ENCODE peak calls at places on chromosomes 1 and 21, in eight cellular contexts. A is lower lobe of right lung, K is pancreas, F is prostate gland, X is keratinocyte, T is fibroblast of lung, V is thoracic aorta, Q is GM23248. E is an unnamed sample.

GRCh38 chr1:31932491-31933316 is 5.5 kb downstream of the PTP4A2 start:
- DNase-seq in V (no peak), A (no peak), Q (peak; percentile 54), X (no peak), K (no peak), T (peak; percentile 21), F (no peak), E (no peak)

GRCh38 chr1:227185291-227185690 is 133.0 kb downstream of the CDC42BPA start:
- DNase-seq in Q (no peak), X (no peak), T (no peak), A (no peak), F (no peak), K (no peak), V (no peak), E (no peak)

GRCh38 chr1:10973552-10973951 is 38.9 kb upstream of the TARDBP start:
- DNase-seq in A (no peak), Q (peak; percentile 74), K (no peak), V (no peak), F (no peak), T (peak; percentile 70), X (peak; percentile 25), E (no peak)

GRCh38 chr1:218294531-218294930 is 9.4 kb downstream of the RRP15 start:
- DNase-seq in V (no peak), A (no peak), K (no peak), Q (peak; percentile 57), X (no peak), T (peak; percentile 28), F (no peak), E (no peak)

GRCh38 chr1:36448530-36449051 is 1.7 kb downstream of the OSCP1 start:
- DNase-seq in A (no peak), Q (peak; percentile 17), K (no peak), F (peak; percentile 19), V (no peak), X (no peak), T (no peak), E (no peak)

GRCh38 chr1:223007250-223007649 is 135.8 kb downstream of the TLR5 start:
- DNase-seq in V (no peak), A (no peak), K (no peak), X (no peak), F (no peak), Q (no peak), T (peak; percentile 69), E (no peak)

GRCh38 chr1:16716691-16717173 is 23.6 kb upstream of the RNU1-4 start:
- DNase-seq in T (no peak), Q (no peak), A (no peak), V (no peak), F (peak; percentile 26), K (peak; percentile 76), X (no peak), E (no peak)

GRCh38 chr1:226821719-226822085 is 48.7 kb upstream of the PSEN2 start:
- DNase-seq in Q (peak; percentile 40), X (no peak), K (no peak), V (no peak), F (no peak), T (peak; percentile 56), A (no peak), E (no peak)

GRCh38 chr1:31102501-31102950 is 37.0 kb upstream of the PUM1 start:
- DNase-seq in T (peak; percentile 65), A (no peak), F (no peak), Q (peak; percentile 62), K (no peak), V (no peak), X (peak; percentile 46), E (peak; percentile 26)

GRCh38 chr21:38958940-38959685 is 153.4 kb downstream of the ETS2 start:
- DNase-seq in V (no peak), X (no peak), T (peak; percentile 69), A (no peak), F (no peak), Q (peak; percentile 82), K (no peak), E (peak; percentile 25)

GRCh38 chr1:197912739-197913494 is 4.3 kb upstream of the LHX9 start:
- DNase-seq in F (no peak), K (peak; percentile 55), V (no peak), A (no peak), X (no peak), T (no peak), Q (no peak), E (no peak)

GRCh38 chr1:6491966-6492365 is 499 bp upstream of the PLEKHG5 start:
- DNase-seq in K (peak; percentile 40), V (no peak), A (no peak), X (no peak), Q (no peak), T (no peak), F (no peak), E (no peak)

GRCh38 chr1:245156041-245156735 is 1.4 kb downstream of the KIF26B start:
- DNase-seq in V (no peak), T (peak; percentile 71), F (peak; percentile 84), Q (peak; percentile 95), X (peak; percentile 15), A (peak; percentile 90), K (peak; percentile 96), E (peak; percentile 86)

GRCh38 chr1:11331036-11331765 is 58.2 kb downstream of the UBIAD1 start:
- DNase-seq in V (no peak), Q (no peak), K (no peak), T (no peak), F (no peak), A (no peak), X (no peak), E (no peak)

GRCh38 chr1:26717066-26717465 is 21.3 kb downstream of the ARID1A start:
- DNase-seq in A (no peak), X (no peak), Q (peak; percentile 41), T (no peak), K (no peak), F (no peak), V (no peak), E (no peak)

GRCh38 chr1:63774617-63775417 is 1.0 kb downstream of the ROR1 start:
- DNase-seq in T (peak; percentile 62), A (peak; percentile 59), X (no peak), F (no peak), K (peak; percentile 87), Q (peak; percentile 75), V (no peak), E (peak; percentile 47)

GRCh38 chr1:153629971-153630370 is 1.7 kb downstream of the S100A1 start:
- DNase-seq in V (no peak), T (no peak), A (no peak), X (no peak), Q (peak; percentile 22), F (no peak), K (peak; percentile 42), E (no peak)

GRCh38 chr1:190116921-190117320 is 360.7 kb downstream of the BRINP3 start:
- DNase-seq in A (no peak), X (no peak), K (no peak), V (no peak), F (no peak), Q (no peak), T (no peak), E (no peak)

GRCh38 chr1:195097316-195097715 is 1510.9 kb downstream of the KCNT2 start:
- DNase-seq in Q (no peak), A (no peak), X (peak; percentile 13), T (peak; percentile 18), F (no peak), K (peak; percentile 19), V (no peak), E (no peak)

GRCh38 chr21:36100971-36101641 is 31.3 kb downstream of the CBR1 start:
- DNase-seq in F (no peak), Q (no peak), A (no peak), V (no peak), X (no peak), K (no peak), T (no peak), E (peak; percentile 27)

GRCh38 chr1:179178135-179178630 is 51.3 kb downstream of the ABL2 start:
- DNase-seq in Q (peak; percentile 30), V (no peak), A (no peak), T (peak; percentile 52), F (no peak), X (no peak), K (no peak), E (no peak)

GRCh38 chr1:95806171-95806570 is 572.2 kb downstream of the RWDD3 start:
- DNase-seq in T (no peak), A (no peak), F (no peak), V (no peak), X (no peak), Q (no peak), K (no peak), E (no peak)

GRCh38 chr1:2234762-2235113 is 6.6 kb downstream of the SKI start:
- DNase-seq in A (peak; percentile 69), T (no peak), X (no peak), K (peak; percentile 36), V (no peak), F (no peak), Q (no peak), E (no peak)

DNA sequence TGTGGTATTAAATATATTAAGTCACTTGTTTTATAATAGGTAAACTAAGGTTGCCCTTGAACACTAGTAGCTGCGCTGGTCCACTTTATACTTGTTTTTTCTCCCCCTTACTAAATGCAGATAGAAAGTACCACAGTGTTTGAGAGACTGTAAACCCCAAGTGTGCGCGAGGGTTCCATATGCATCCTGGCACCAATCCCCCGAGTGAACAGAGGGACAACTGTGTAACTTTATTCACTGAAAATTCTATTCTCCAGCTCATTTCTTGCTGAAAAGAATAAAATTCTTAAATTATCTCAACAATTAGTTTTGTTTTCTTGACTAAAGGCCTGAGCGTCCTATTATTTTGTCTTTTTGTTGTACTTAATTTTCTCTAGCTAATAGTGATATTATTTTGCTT is 1.9 kb downstream of the RSRP1 start:
- DNase-seq in K (no peak), V (no peak), X (no peak), F (no peak), T (no peak), Q (peak; percentile 35), A (no peak), E (no peak)
- H3K4me3 ChIP-seq in K (peak overlapping the region; percentile 98), V (peak overlapping the region; percentile 98), X (peak overlapping the region; percentile 100), F (peak overlapping the region; percentile 92), T (peak overlapping the region; percentile 96), Q (peak overlapping the region; percentile 85), A (peak overlapping the region; percentile 98), E (peak overlapping the region; percentile 19)

GRCh38 chr1:103525114-103525606 is 339 bp upstream of the RNPC3 start:
- DNase-seq in T (peak; percentile 39), V (no peak), F (no peak), A (no peak), K (no peak), X (no peak), Q (peak; percentile 75), E (peak; percentile 74)
- H3K27ac ChIP-seq in T (no peak overlapping the region), V (no peak overlapping the region), F (no peak overlapping the region), A (no peak overlapping the region), K (peak overlapping the region; percentile 43), X (peak overlapping the region; percentile 42), Q (no peak overlapping the region), E (no peak overlapping the region)

GRCh38 chr1:228511014-228511413 is 23.8 kb downstream of the RNF187 start:
- DNase-seq in K (no peak), X (no peak), T (no peak), A (no peak), V (no peak), Q (no peak), F (no peak), E (no peak)
- H3K27me3 ChIP-seq in K (no peaks in the 10 kb centered on the region), X (peaks cover 24% of the 10 kb centered on the region), T (peaks cover 8% of the 10 kb centered on the region), A (peaks cover 3% of the 10 kb centered on the region), V (no peaks in the 10 kb centered on the region), Q (peaks cover 24% of the 10 kb centered on the region), F (no peaks in the 10 kb centered on the region), E (peaks cover 2% of the 10 kb centered on the region)

DNA sequence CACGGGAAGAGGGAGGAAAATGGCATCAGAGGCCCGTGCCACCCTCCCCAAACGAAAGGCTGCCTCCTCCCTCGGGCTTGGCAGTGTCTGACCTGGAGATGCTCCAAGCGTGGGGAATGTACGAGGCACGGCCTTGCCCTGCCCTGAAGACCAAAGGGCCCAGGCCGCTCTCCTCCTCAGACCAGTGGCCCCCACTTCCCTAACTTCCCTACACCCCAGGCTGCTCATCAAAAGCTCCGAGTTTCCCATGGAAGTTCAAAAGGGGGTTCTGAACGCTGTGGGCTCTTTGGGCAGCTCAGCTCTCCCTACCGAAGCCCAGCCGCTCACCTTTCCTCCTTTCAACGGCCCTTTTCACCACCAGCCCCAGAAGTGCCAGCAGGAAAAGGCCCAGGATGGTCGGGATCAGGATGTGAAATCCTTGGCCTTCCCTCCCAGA is 11.8 kb downstream of the FCMR start:
- DNase-seq in A (no peak), T (no peak), X (no peak), K (peak; percentile 77), V (no peak), F (no peak), Q (no peak), E (no peak)
- H3K4me3 ChIP-seq in A (peak overlapping the region; percentile 55), T (peak overlapping the region; percentile 18), X (peak overlapping the region; percentile 75), K (peak overlapping the region; percentile 49), V (peak overlapping the region; percentile 71), F (peak overlapping the region; percentile 46), Q (peak overlapping the region; percentile 69), E (peak overlapping the region; percentile 44)